ENCODE peak calls at places on chromosomes 1 and 21, in five cellular contexts. S, L, P, U and F are unnamed samples.

GRCh38 chr21:30831194-30831765 is 1.7 kb upstream of the KRTAP7-1 start:
- DNase-seq in S (no peak), L (peak), P (no peak), U (peak), F (no peak)

GRCh38 chr1:31795801-31796621 is 19.8 kb downstream of the SPOCD1 start:
- DNase-seq in S (peak), L (peak), P (no peak), U (no peak), F (peak)

GRCh38 chr1:216119600-216119999 is 303.6 kb downstream of the USH2A start:
- DNase-seq in S (peak), L (peak), P (no peak), U (peak), F (no peak)

GRCh38 chr21:43657355-43658093 is 1.8 kb downstream of the HSF2BP start:
- DNase-seq in S (no peak), L (no peak), P (peak), U (no peak), F (no peak)

GRCh38 chr1:178497903-178498478 is 1.2 kb upstream of the CLEC20A start:
- DNase-seq in S (no peak), L (no peak), P (no peak), U (no peak), F (no peak)

GRCh38 chr1:229582011-229582694 is 23.6 kb upstream of the ABCB10 start:
- DNase-seq in S (no peak), L (peak), P (peak), U (no peak), F (peak)

GRCh38 chr1:78333426-78334012 is 157.3 kb upstream of the PTGFR start:
- DNase-seq in S (no peak), L (peak), P (no peak), U (no peak), F (no peak)

GRCh38 chr1:243921113-243921512 is 71.1 kb upstream of the AKT3 start:
- DNase-seq in S (no peak), L (no peak), P (no peak), U (no peak), F (no peak)

GRCh38 chr1:70509996-70510876 is 99.2 kb downstream of the CTH start:
- DNase-seq in S (peak), L (peak), P (no peak), U (peak), F (peak)

GRCh38 chr1:193013005-193013404 is 46.2 kb downstream of the UCHL5 start:
- DNase-seq in S (no peak), L (peak), P (no peak), U (no peak), F (peak)

GRCh38 chr1:117447661-117448060 is 80.4 kb downstream of the MAN1A2 start:
- DNase-seq in S (no peak), L (no peak), P (no peak), U (no peak), F (no peak)

GRCh38 chr21:37670883-37671282 is 245.4 kb downstream of the KCNJ6 start:
- DNase-seq in S (peak), L (peak), P (no peak), U (no peak), F (no peak)

GRCh38 chr1:160101037-160101716 is 2.8 kb upstream of the IGSF8 start:
- DNase-seq in S (no peak), L (peak), P (peak), U (peak), F (no peak)

GRCh38 chr1:119330062-119330939 is 38.3 kb upstream of the HAO2 start:
- DNase-seq in S (no peak), L (peak), P (no peak), U (no peak), F (no peak)

GRCh38 chr1:94036721-94037120 is 84.2 kb downstream of the ABCA4 start:
- DNase-seq in S (no peak), L (no peak), P (no peak), U (no peak), F (peak)

GRCh38 chr1:9890224-9890731 is 19.8 kb downstream of the CTNNBIP1 start:
- DNase-seq in S (peak), L (peak), P (peak), U (peak), F (peak)

GRCh38 chr1:12161662-12162458 is 4.9 kb upstream of the TNFRSF1B start:
- DNase-seq in S (peak), L (peak), P (peak), U (no peak), F (peak)

GRCh38 chr1:37741130-37741529 is 23.8 kb downstream of the EPHA10 start:
- DNase-seq in S (no peak), L (peak), P (no peak), U (no peak), F (peak)

GRCh38 chr1:155019377-155020245 is 14.0 kb downstream of the DCST2 start:
- DNase-seq in S (no peak), L (no peak), P (no peak), U (no peak), F (no peak)

GRCh38 chr1:226979115-226979516 is 39.0 kb downstream of the COQ8A start:
- DNase-seq in S (no peak), L (no peak), P (no peak), U (no peak), F (no peak)

GRCh38 chr1:26541431-26541815 is 11.9 kb downstream of the RPS6KA1 start:
- DNase-seq in S (no peak), L (no peak), P (no peak), U (no peak), F (no peak)
- H3K4me3 ChIP-seq in S (no peak), L (no peak), P (no peak), U (no peak), F (no peak)

GRCh38 chr1:84506002-84506728 is at the start of the genes GNG5 and SPATA1:
- DNase-seq in S (peak), L (peak), P (peak), U (peak), F (peak)
- H3K4me3 ChIP-seq in S (peak), L (peak), P (peak), U (peak), F (peak)

DNA sequence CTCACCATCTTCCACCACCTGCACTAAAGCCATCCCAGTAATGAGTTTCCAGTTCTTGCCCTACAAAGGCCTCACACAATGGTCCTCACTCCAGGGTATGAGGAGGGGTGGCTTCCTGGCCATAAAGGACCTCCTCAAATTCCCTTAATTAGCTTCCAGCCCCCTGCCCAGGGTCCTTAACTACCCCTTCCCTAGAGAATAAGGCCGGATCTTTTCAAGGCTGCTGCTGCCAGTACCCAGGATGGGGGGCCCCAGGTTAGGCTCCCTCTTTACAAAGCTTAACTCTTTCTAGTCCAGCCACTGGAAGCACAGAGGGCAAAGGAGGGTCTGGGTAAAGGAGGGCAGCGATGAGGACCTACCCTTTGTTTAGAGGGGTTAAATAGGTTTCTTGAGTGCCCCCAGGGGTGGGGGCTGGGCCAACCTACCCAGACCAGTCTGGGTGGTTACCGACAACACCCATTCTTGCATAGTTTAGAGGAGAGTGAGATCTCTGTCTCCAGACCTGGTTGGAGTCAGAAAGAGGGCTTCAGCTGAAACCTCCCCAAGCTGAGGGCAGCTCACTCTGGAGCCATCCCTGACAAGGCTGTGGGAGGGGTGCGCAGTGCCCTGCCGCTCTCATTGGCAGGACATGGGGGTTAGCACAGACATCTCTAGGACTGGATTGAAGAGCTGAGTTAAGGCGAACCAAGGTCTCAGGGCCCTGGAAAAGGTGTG is 7.1 kb downstream of the BLACAT1 start:
- DNase-seq in S (no peak), L (peak), P (no peak), U (peak), F (no peak)
- H3K4me3 ChIP-seq in S (peak), L (peak), P (no peak), U (peak), F (no peak)

GRCh38 chr1:61253912-61254628 is 171.7 kb downstream of the NFIA start:
- DNase-seq in S (no peak), L (no peak), P (no peak), U (no peak), F (no peak)
- H3K4me3 ChIP-seq in S (no peak), L (no peak), P (no peak), U (no peak), F (no peak)

GRCh38 chr21:45846373-45847160 is 135.0 kb upstream of the COL6A1 start:
- DNase-seq in S (peak), L (no peak), P (peak), U (no peak), F (no peak)
- H3K4me3 ChIP-seq in S (no peak), L (no peak), P (no peak), U (no peak), F (no peak)

GRCh38 chr1:156816561-156817328 is at the start of gene SH2D2A:
- DNase-seq in S (no peak), L (peak), P (peak), U (no peak), F (peak)
- H3K4me3 ChIP-seq in S (no peak), L (no peak), P (peak), U (no peak), F (no peak)